ENCODE peak calls at places on chromosomes 2 and 18, in four cellular contexts. V is fibroblast of lung; Q is activated CD8-positive, alpha-beta memory T cell treated with anti-CD3 and anti-CD28 coated beads for 48 hours; M is skeletal muscle cell. N is an unnamed sample.
A peak's percentile ranks its signal among the peaks of the same experiment; 100 is the strongest.

GRCh38 chr2:203730866-203731265 is 24.4 kb downstream of the CD28 start:
- DNase-seq in V (no peak), M (no peak), Q (no peak), N (no peak)

GRCh38 chr2:28232267-28232666 is 160.4 kb upstream of the FOSL2 start:
- DNase-seq in V (no peak), M (no peak), Q (no peak), N (no peak)

GRCh38 chr2:195737531-195738162 is 80.6 kb downstream of the SLC39A10 start:
- DNase-seq in M (peak; percentile 17), V (peak; percentile 14), Q (no peak), N (no peak)

GRCh38 chr2:172864182-172864581 is 128.5 kb downstream of the RAPGEF4 start:
- DNase-seq in Q (no peak), M (peak; percentile 6), V (peak; percentile 35), N (peak; percentile 9)

GRCh38 chr2:142136571-142136970 is 5.8 kb upstream of the LRP1B start:
- DNase-seq in V (peak; percentile 26), Q (no peak), M (no peak), N (no peak)

GRCh38 chr2:20373241-20373640 is 22.6 kb upstream of the PUM2 start:
- DNase-seq in Q (no peak), M (no peak), V (no peak), N (no peak)

GRCh38 chr18:37578886-37579513 is 13.4 kb upstream of the CELF4 start:
- DNase-seq in V (no peak), Q (no peak), M (no peak), N (no peak)

GRCh38 chr18:77095356-77096030 is 37.1 kb downstream of the MBP start:
- DNase-seq in V (no peak), M (no peak), Q (no peak), N (no peak)

GRCh38 chr2:178263159-178263860 is 69.0 kb downstream of the OSBPL6 start:
- DNase-seq in M (no peak), Q (no peak), V (no peak), N (no peak)

GRCh38 chr2:71129114-71129890 is 727 bp downstream of the MCEE start:
- DNase-seq in Q (no peak), V (peak; percentile 48), M (no peak), N (no peak)

GRCh38 chr18:63298393-63299015 is 21.1 kb downstream of the BCL2 start:
- DNase-seq in M (no peak), Q (no peak), V (peak; percentile 49), N (no peak)

GRCh38 chr2:233353101-233353768 is 1.1 kb upstream of the DGKD start:
- DNase-seq in V (no peak), M (no peak), Q (no peak), N (no peak)

GRCh38 chr2:106307860-106308259 is 113.8 kb upstream of the UXS1 start:
- DNase-seq in Q (no peak), V (no peak), M (no peak), N (no peak)

GRCh38 chr2:232329716-232330067 is 48.9 kb upstream of the ALPP start:
- DNase-seq in V (no peak), M (no peak), Q (no peak), N (no peak)

GRCh38 chr2:9800639-9800974 is 42.7 kb upstream of the TAF1B start:
- DNase-seq in Q (no peak), M (no peak), V (no peak), N (no peak)

GRCh38 chr18:11219571-11219970 is 70.2 kb upstream of the PIEZO2 start:
- DNase-seq in Q (no peak), M (no peak), V (no peak), N (no peak)

GRCh38 chr2:175627405-175627804 is 374.7 kb downstream of the LNPK start:
- DNase-seq in M (no peak), Q (no peak), V (no peak), N (no peak)

GRCh38 chr2:72917138-72917874 is at the start of gene EMX1:
- DNase-seq in Q (no peak), V (no peak), M (no peak), N (peak; percentile 27)

GRCh38 chr2:45856391-45857055 is 205.0 kb downstream of the PRKCE start:
- DNase-seq in Q (no peak), V (no peak), M (no peak), N (no peak)

GRCh38 chr2:200352631-200353030 is 46.1 kb downstream of the SPATS2L start:
- DNase-seq in V (peak; percentile 94), Q (no peak), M (peak; percentile 31), N (no peak)

GRCh38 chr2:97718051-97718882 is 4.9 kb downstream of the ZAP70 start:
- DNase-seq in V (no peak), M (no peak), Q (no peak), N (peak; percentile 66)

GRCh38 chr2:229169751-229170150 is 101.3 kb downstream of the PID1 start:
- DNase-seq in M (no peak), V (no peak), Q (no peak), N (no peak)

GRCh38 chr2:186950694-186951093 is 101.7 kb upstream of the ZSWIM2 start:
- DNase-seq in M (no peak), V (peak; percentile 69), Q (no peak), N (no peak)

GRCh38 chr2:19871836-19872235 is 29.9 kb downstream of the TTC32 start:
- DNase-seq in V (no peak), Q (no peak), M (no peak), N (no peak)

GRCh38 chr2:17635007-17635406 is 94.5 kb downstream of the VSNL1 start:
- DNase-seq in M (no peak), Q (no peak), V (no peak), N (no peak)

GRCh38 chr2:8223731-8224678 is 457.9 kb upstream of the ID2 start:
- DNase-seq in M (no peak), V (no peak), Q (no peak), N (no peak)

GRCh38 chr2:162210385-162210784 is 32.9 kb downstream of the FAP start:
- DNase-seq in M (no peak), V (peak; percentile 48), Q (no peak), N (no peak)

GRCh38 chr2:203774760-203775159 is 68.3 kb downstream of the CD28 start:
- DNase-seq in Q (no peak), V (peak; percentile 50), M (no peak), N (no peak)

GRCh38 chr2:166314022-166314759 is 61.6 kb downstream of the SCN9A start:
- DNase-seq in Q (no peak), M (peak; percentile 90), V (peak; percentile 90), N (no peak)

GRCh38 chr2:219448776-219449476 is 14.3 kb downstream of the SPEG start:
- DNase-seq in Q (no peak), V (no peak), M (no peak), N (no peak)

GRCh38 chr2:25539141-25539540 is 134.2 kb downstream of the DTNB start:
- DNase-seq in Q (no peak), M (no peak), V (peak; percentile 85), N (no peak)

GRCh38 chr2:121596221-121597080 is 52.8 kb downstream of the CLASP1 start:
- DNase-seq in V (peak; percentile 43), Q (no peak), M (no peak), N (no peak)

GRCh38 chr2:200305797-200306718 is at the start of gene SPATS2L:
- DNase-seq in Q (no peak), M (peak; percentile 65), V (peak; percentile 85), N (no peak)

GRCh38 chr2:170922683-170923494 is 6.2 kb upstream of the GORASP2 start:
- DNase-seq in Q (no peak), M (no peak), V (no peak), N (no peak)

GRCh38 chr18:41870817-41871216 is 84.2 kb upstream of the PIK3C3 start:
- DNase-seq in V (peak; percentile 43), M (peak; percentile 47), Q (no peak), N (no peak)

GRCh38 chr2:110993557-110994231 is 127.0 kb upstream of the BCL2L11 start:
- DNase-seq in Q (no peak), V (peak; percentile 4), M (no peak), N (peak; percentile 1)

GRCh38 chr2:68387408-68388350 is 22.6 kb downstream of the PLEK start:
- DNase-seq in Q (no peak), V (no peak), M (no peak), N (no peak)

GRCh38 chr2:60526623-60527022 is 26.8 kb downstream of the BCL11A start:
- DNase-seq in V (no peak), M (no peak), Q (no peak), N (no peak)

GRCh38 chr18:75752864-75753263 is 325.4 kb upstream of the SMIM21 start:
- DNase-seq in M (no peak), V (no peak), Q (no peak), N (no peak)

GRCh38 chr2:47198985-47199451 is 43.9 kb upstream of the STPG4 start:
- DNase-seq in M (peak; percentile 99), V (peak; percentile 100), Q (no peak), N (no peak)